ENCODE peak calls at places on chromosome 21, in six cellular contexts. W is fibroblast of lung, K is kidney epithelial cell, N is fibroblast of mammary gland, P is Peyer's patch, U is endothelial cell. Z is an unnamed sample.

GRCh38 chr21:10464975-10465374 is 56.4 kb upstream of the TPTE start:
- DNase-seq in W (no peak), K (no peak), N (no peak), P (no peak), U (no peak), Z (no peak)

GRCh38 chr21:30233636-30234035 is 17.7 kb upstream of the CLDN8 start:
- DNase-seq in W (no peak), K (no peak), N (peak; percentile 78), P (no peak), U (no peak), Z (no peak)

GRCh38 chr21:36437745-36438128 is 42.2 kb downstream of the CLDN14 start:
- DNase-seq in W (peak; percentile 99), K (no peak), N (peak; percentile 91), P (no peak), U (no peak), Z (no peak)

GRCh38 chr21:42316891-42317290 is 1.7 kb upstream of the TFF3 start:
- DNase-seq in W (no peak), K (no peak), N (no peak), P (peak; percentile 91), U (no peak), Z (no peak)

GRCh38 chr21:32347887-32348450 is 44.8 kb downstream of the URB1 start:
- DNase-seq in W (no peak), K (no peak), N (no peak), P (no peak), U (no peak), Z (no peak)

GRCh38 chr21:27219068-27219467 is 252.2 kb upstream of the ADAMTS5 start:
- DNase-seq in W (peak; percentile 49), K (no peak), N (peak; percentile 86), P (no peak), U (no peak), Z (no peak)

GRCh38 chr21:40622531-40622930 is 224.4 kb downstream of the DSCAM start:
- DNase-seq in W (peak; percentile 70), K (no peak), N (no peak), P (no peak), U (no peak), Z (no peak)

GRCh38 chr21:34793471-34793870 is 124.7 kb downstream of the CLIC6 start:
- DNase-seq in W (no peak), K (no peak), N (no peak), P (no peak), U (no peak), Z (no peak)

GRCh38 chr21:38377165-38378093 is 120.6 kb downstream of the KCNJ15 start:
- DNase-seq in W (no peak), K (no peak), N (no peak), P (no peak), U (no peak), Z (no peak)
- TF ChIP-seq CTCF in W (no peak), K (peak; percentile 4), N (no peak), P (no peak), U (no peak), Z (no peak)

GRCh38 chr21:15151385-15152103 is 86.7 kb upstream of the NRIP1 start:
- DNase-seq in W (no peak), K (no peak), N (peak; percentile 1), P (no peak), U (no peak), Z (no peak)
- TF ChIP-seq CTCF in W (no peak), K (no peak), N (no peak), P (no peak), U (no peak), Z (no peak)

GRCh38 chr21:15051652-15052554 is 12.9 kb downstream of the NRIP1 start:
- DNase-seq in W (peak; percentile 66), K (no peak), N (peak; percentile 54), P (no peak), U (no peak), Z (peak; percentile 84)

GRCh38 chr21:15053531-15053930 is 11.3 kb downstream of the NRIP1 start:
- DNase-seq in W (no peak), K (no peak), N (no peak), P (no peak), U (no peak), Z (no peak)

GRCh38 chr21:15054606-15055239 is 10.1 kb downstream of the NRIP1 start:
- DNase-seq in W (peak; percentile 14), K (no peak), N (no peak), P (no peak), U (no peak), Z (no peak)

GRCh38 chr21:15057290-15057689 is 7.5 kb downstream of the NRIP1 start:
- DNase-seq in W (no peak), K (no peak), N (no peak), P (no peak), U (no peak), Z (no peak)

DNA sequence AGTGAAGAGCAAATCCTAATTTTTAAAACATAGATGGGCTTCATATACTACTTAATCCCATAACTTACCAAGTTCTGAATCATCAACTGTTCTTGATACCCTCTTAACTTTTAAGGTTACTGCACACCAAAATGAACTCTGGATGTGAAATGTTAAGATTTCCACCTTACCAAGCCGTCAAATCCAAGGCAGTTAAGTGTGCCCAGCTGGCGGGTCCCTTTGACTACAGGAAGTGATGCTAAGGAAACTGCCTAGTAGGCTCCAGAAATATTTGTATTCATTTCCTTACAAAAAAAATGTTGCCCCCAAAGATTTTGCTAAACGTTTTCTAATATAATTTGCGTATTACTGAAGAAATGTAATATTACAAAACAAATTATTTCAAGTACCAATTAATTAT is 10.7 kb downstream of the NRIP1 start:
- DNase-seq in W (no peak), K (no peak), N (no peak), P (no peak), U (no peak), Z (no peak)
- TF ChIP-seq CTCF in W (no peak), K (no peak), N (no peak), P (no peak), U (no peak), Z (no peak)

GRCh38 chr21:46005081-46005480 is 23.5 kb downstream of the COL6A1 start:
- DNase-seq in W (no peak), K (no peak), N (no peak), P (no peak), U (no peak), Z (no peak)

GRCh38 chr21:46005481-46005881 is 23.9 kb downstream of the COL6A1 start:
- DNase-seq in W (no peak), K (no peak), N (peak; percentile 54), P (peak; percentile 43), U (no peak), Z (no peak)

GRCh38 chr21:46006547-46007497 is 25.3 kb downstream of the COL6A1 start:
- DNase-seq in W (no peak), K (no peak), N (no peak), P (no peak), U (no peak), Z (no peak)

GRCh38 chr21:46008893-46009635 is 27.5 kb downstream of the COL6A1 start:
- DNase-seq in W (no peak), K (no peak), N (no peak), P (peak; percentile 39), U (no peak), Z (no peak)

GRCh38 chr21:46007498-46007868 is 25.9 kb downstream of the COL6A1 start:
- DNase-seq in W (no peak), K (no peak), N (no peak), P (no peak), U (no peak), Z (no peak)
- TF ChIP-seq CTCF in W (no peak), K (no peak), N (no peak), P (no peak), U (no peak), Z (no peak)

DNA sequence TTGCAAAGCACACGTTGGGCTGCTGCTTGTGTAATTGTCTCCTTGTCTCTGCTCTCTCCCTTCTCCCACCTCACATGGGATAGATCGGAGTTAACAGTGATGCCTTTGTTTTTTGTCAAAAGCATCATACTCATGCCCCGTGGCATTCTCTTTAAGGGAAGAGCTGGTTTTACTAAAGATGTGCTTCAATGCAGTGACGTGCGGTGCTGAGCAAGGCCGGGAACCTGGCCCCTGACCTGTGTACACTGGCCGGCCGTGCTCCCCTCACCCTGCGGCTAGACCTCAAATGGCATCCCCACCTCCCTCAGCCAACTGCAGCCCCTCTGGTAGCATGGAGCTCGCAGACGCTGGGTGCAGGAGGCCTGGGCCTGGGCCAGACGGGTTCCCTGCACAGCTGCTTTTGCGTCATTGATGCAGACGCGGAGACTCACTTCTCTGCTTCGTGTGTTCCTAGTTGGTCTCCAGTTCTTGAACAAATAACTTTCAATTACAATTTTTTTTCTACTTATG is 19.9 kb downstream of the AGPAT3 start:
- DNase-seq in W (no peak), K (no peak), N (no peak), P (no peak), U (no peak), Z (no peak)
- TF ChIP-seq CTCF in W (no peak), K (no peak), N (no peak), P (no peak), U (no peak), Z (no peak)

GRCh38 chr21:24076179-24076578 is 1531.1 kb downstream of the MRPL39 start:
- DNase-seq in W (peak; percentile 2), K (no peak), N (no peak), P (no peak), U (no peak), Z (peak; percentile 4)
- TF ChIP-seq CTCF in W (no peak), K (no peak), N (no peak), P (no peak), U (no peak), Z (peak; percentile 14)